ENCODE peak calls at places on chromosomes 2 and 18, in ten cellular contexts. One of them, this sample, is unnamed.

GRCh38 chr2:71583876-71584275 is 130.5 kb downstream of the DYSF start:
- DNase-seq in T-cell: no peak
- DNase-seq in lung microvascular endothelial cell: no peak
- DNase-seq in C1 segment of cervical spinal cord: no peak
- DNase-seq in dorsolateral prefrontal cortex: no peak
- DNase-seq in activated naive CD8-positive, alpha-beta T cell treated with anti-CD3 and anti-CD28 coated beads, Interleukin-2, amount 10 ng/mL, durations not matched to agents 7 days and 5 days: no peak
- DNase-seq in fibroblast of lung: no peak
- DNase-seq in astrocyte of the spinal cord: no peak
- DNase-seq in Right ventricle myocardium superior: no peak
- DNase-seq in activated CD4-positive, alpha-beta T cell treated with anti-CD3 and anti-CD28 coated beads, Interleukin-2, amount 50 U/mL, for 4 hours: no peak
- DNase-seq in this sample: no peak

GRCh38 chr2:38214209-38214717 is 138.3 kb upstream of the CYP1B1 start:
- DNase-seq in T-cell: no peak
- DNase-seq in lung microvascular endothelial cell: peak
- DNase-seq in C1 segment of cervical spinal cord: no peak
- DNase-seq in dorsolateral prefrontal cortex: no peak
- DNase-seq in activated naive CD8-positive, alpha-beta T cell treated with anti-CD3 and anti-CD28 coated beads, Interleukin-2, amount 10 ng/mL, durations not matched to agents 7 days and 5 days: no peak
- DNase-seq in fibroblast of lung: peak
- DNase-seq in astrocyte of the spinal cord: no peak
- DNase-seq in Right ventricle myocardium superior: no peak
- DNase-seq in activated CD4-positive, alpha-beta T cell treated with anti-CD3 and anti-CD28 coated beads, Interleukin-2, amount 50 U/mL, for 4 hours: no peak
- DNase-seq in this sample: no peak

GRCh38 chr2:20573611-20574422 is 77.1 kb downstream of the HS1BP3 start:
- DNase-seq in T-cell: no peak
- DNase-seq in lung microvascular endothelial cell: peak
- DNase-seq in C1 segment of cervical spinal cord: no peak
- DNase-seq in dorsolateral prefrontal cortex: peak
- DNase-seq in activated naive CD8-positive, alpha-beta T cell treated with anti-CD3 and anti-CD28 coated beads, Interleukin-2, amount 10 ng/mL, durations not matched to agents 7 days and 5 days: no peak
- DNase-seq in fibroblast of lung: peak
- DNase-seq in astrocyte of the spinal cord: peak
- DNase-seq in Right ventricle myocardium superior: no peak
- DNase-seq in activated CD4-positive, alpha-beta T cell treated with anti-CD3 and anti-CD28 coated beads, Interleukin-2, amount 50 U/mL, for 4 hours: no peak
- DNase-seq in this sample: no peak

GRCh38 chr2:231193216-231193615 is 5.2 kb upstream of the ARMC9 start:
- DNase-seq in T-cell: no peak
- DNase-seq in lung microvascular endothelial cell: no peak
- DNase-seq in C1 segment of cervical spinal cord: no peak
- DNase-seq in dorsolateral prefrontal cortex: no peak
- DNase-seq in activated naive CD8-positive, alpha-beta T cell treated with anti-CD3 and anti-CD28 coated beads, Interleukin-2, amount 10 ng/mL, durations not matched to agents 7 days and 5 days: no peak
- DNase-seq in fibroblast of lung: no peak
- DNase-seq in astrocyte of the spinal cord: no peak
- DNase-seq in Right ventricle myocardium superior: no peak
- DNase-seq in activated CD4-positive, alpha-beta T cell treated with anti-CD3 and anti-CD28 coated beads, Interleukin-2, amount 50 U/mL, for 4 hours: no peak
- DNase-seq in this sample: no peak

GRCh38 chr18:36496022-36496421 is 198.5 kb downstream of the FHOD3 start:
- DNase-seq in T-cell: no peak
- DNase-seq in lung microvascular endothelial cell: no peak
- DNase-seq in C1 segment of cervical spinal cord: no peak
- DNase-seq in dorsolateral prefrontal cortex: no peak
- DNase-seq in activated naive CD8-positive, alpha-beta T cell treated with anti-CD3 and anti-CD28 coated beads, Interleukin-2, amount 10 ng/mL, durations not matched to agents 7 days and 5 days: no peak
- DNase-seq in fibroblast of lung: no peak
- DNase-seq in astrocyte of the spinal cord: no peak
- DNase-seq in Right ventricle myocardium superior: no peak
- DNase-seq in activated CD4-positive, alpha-beta T cell treated with anti-CD3 and anti-CD28 coated beads, Interleukin-2, amount 50 U/mL, for 4 hours: no peak
- DNase-seq in this sample: no peak

GRCh38 chr2:214781226-214781625 is 28.3 kb downstream of the BARD1 start:
- DNase-seq in T-cell: no peak
- DNase-seq in lung microvascular endothelial cell: no peak
- DNase-seq in C1 segment of cervical spinal cord: no peak
- DNase-seq in dorsolateral prefrontal cortex: no peak
- DNase-seq in activated naive CD8-positive, alpha-beta T cell treated with anti-CD3 and anti-CD28 coated beads, Interleukin-2, amount 10 ng/mL, durations not matched to agents 7 days and 5 days: no peak
- DNase-seq in fibroblast of lung: no peak
- DNase-seq in astrocyte of the spinal cord: no peak
- DNase-seq in Right ventricle myocardium superior: no peak
- DNase-seq in activated CD4-positive, alpha-beta T cell treated with anti-CD3 and anti-CD28 coated beads, Interleukin-2, amount 50 U/mL, for 4 hours: no peak
- DNase-seq in this sample: no peak

GRCh38 chr2:128578406-128579385 is 260.0 kb upstream of the HS6ST1 start:
- DNase-seq in T-cell: no peak
- DNase-seq in lung microvascular endothelial cell: no peak
- DNase-seq in C1 segment of cervical spinal cord: no peak
- DNase-seq in dorsolateral prefrontal cortex: no peak
- DNase-seq in activated naive CD8-positive, alpha-beta T cell treated with anti-CD3 and anti-CD28 coated beads, Interleukin-2, amount 10 ng/mL, durations not matched to agents 7 days and 5 days: no peak
- DNase-seq in fibroblast of lung: peak
- DNase-seq in astrocyte of the spinal cord: no peak
- DNase-seq in Right ventricle myocardium superior: no peak
- DNase-seq in activated CD4-positive, alpha-beta T cell treated with anti-CD3 and anti-CD28 coated beads, Interleukin-2, amount 50 U/mL, for 4 hours: no peak
- DNase-seq in this sample: no peak

GRCh38 chr2:171878481-171878993 is 15.5 kb downstream of the SLC25A12 start:
- DNase-seq in T-cell: no peak
- DNase-seq in lung microvascular endothelial cell: peak
- DNase-seq in C1 segment of cervical spinal cord: no peak
- DNase-seq in dorsolateral prefrontal cortex: no peak
- DNase-seq in activated naive CD8-positive, alpha-beta T cell treated with anti-CD3 and anti-CD28 coated beads, Interleukin-2, amount 10 ng/mL, durations not matched to agents 7 days and 5 days: no peak
- DNase-seq in fibroblast of lung: peak
- DNase-seq in astrocyte of the spinal cord: peak
- DNase-seq in Right ventricle myocardium superior: no peak
- DNase-seq in activated CD4-positive, alpha-beta T cell treated with anti-CD3 and anti-CD28 coated beads, Interleukin-2, amount 50 U/mL, for 4 hours: no peak
- DNase-seq in this sample: peak

GRCh38 chr2:239093956-239094355 is 246.1 kb downstream of the TWIST2 start:
- DNase-seq in T-cell: no peak
- DNase-seq in lung microvascular endothelial cell: no peak
- DNase-seq in C1 segment of cervical spinal cord: no peak
- DNase-seq in dorsolateral prefrontal cortex: no peak
- DNase-seq in activated naive CD8-positive, alpha-beta T cell treated with anti-CD3 and anti-CD28 coated beads, Interleukin-2, amount 10 ng/mL, durations not matched to agents 7 days and 5 days: no peak
- DNase-seq in fibroblast of lung: no peak
- DNase-seq in astrocyte of the spinal cord: no peak
- DNase-seq in Right ventricle myocardium superior: no peak
- DNase-seq in activated CD4-positive, alpha-beta T cell treated with anti-CD3 and anti-CD28 coated beads, Interleukin-2, amount 50 U/mL, for 4 hours: no peak
- DNase-seq in this sample: no peak

GRCh38 chr2:189599245-189599644 is 18.7 kb upstream of the SLC40A1 start:
- DNase-seq in T-cell: no peak
- DNase-seq in lung microvascular endothelial cell: no peak
- DNase-seq in C1 segment of cervical spinal cord: no peak
- DNase-seq in dorsolateral prefrontal cortex: no peak
- DNase-seq in activated naive CD8-positive, alpha-beta T cell treated with anti-CD3 and anti-CD28 coated beads, Interleukin-2, amount 10 ng/mL, durations not matched to agents 7 days and 5 days: no peak
- DNase-seq in fibroblast of lung: no peak
- DNase-seq in astrocyte of the spinal cord: no peak
- DNase-seq in Right ventricle myocardium superior: no peak
- DNase-seq in activated CD4-positive, alpha-beta T cell treated with anti-CD3 and anti-CD28 coated beads, Interleukin-2, amount 50 U/mL, for 4 hours: no peak
- DNase-seq in this sample: no peak

GRCh38 chr2:124283090-124283489 is 258.0 kb downstream of the CNTNAP5 start:
- DNase-seq in T-cell: no peak
- DNase-seq in lung microvascular endothelial cell: no peak
- DNase-seq in C1 segment of cervical spinal cord: no peak
- DNase-seq in dorsolateral prefrontal cortex: no peak
- DNase-seq in activated naive CD8-positive, alpha-beta T cell treated with anti-CD3 and anti-CD28 coated beads, Interleukin-2, amount 10 ng/mL, durations not matched to agents 7 days and 5 days: no peak
- DNase-seq in fibroblast of lung: peak
- DNase-seq in astrocyte of the spinal cord: no peak
- DNase-seq in Right ventricle myocardium superior: no peak
- DNase-seq in activated CD4-positive, alpha-beta T cell treated with anti-CD3 and anti-CD28 coated beads, Interleukin-2, amount 50 U/mL, for 4 hours: no peak
- DNase-seq in this sample: no peak

GRCh38 chr2:239132786-239133185 is 268.0 kb downstream of the HDAC4 start:
- DNase-seq in T-cell: no peak
- DNase-seq in lung microvascular endothelial cell: no peak
- DNase-seq in C1 segment of cervical spinal cord: no peak
- DNase-seq in dorsolateral prefrontal cortex: no peak
- DNase-seq in activated naive CD8-positive, alpha-beta T cell treated with anti-CD3 and anti-CD28 coated beads, Interleukin-2, amount 10 ng/mL, durations not matched to agents 7 days and 5 days: no peak
- DNase-seq in fibroblast of lung: no peak
- DNase-seq in astrocyte of the spinal cord: no peak
- DNase-seq in Right ventricle myocardium superior: peak
- DNase-seq in activated CD4-positive, alpha-beta T cell treated with anti-CD3 and anti-CD28 coated beads, Interleukin-2, amount 50 U/mL, for 4 hours: no peak
- DNase-seq in this sample: no peak

GRCh38 chr2:127140543-127140942 is 33.6 kb upstream of the BIN1 start:
- DNase-seq in T-cell: no peak
- DNase-seq in lung microvascular endothelial cell: peak
- DNase-seq in C1 segment of cervical spinal cord: no peak
- DNase-seq in dorsolateral prefrontal cortex: no peak
- DNase-seq in activated naive CD8-positive, alpha-beta T cell treated with anti-CD3 and anti-CD28 coated beads, Interleukin-2, amount 10 ng/mL, durations not matched to agents 7 days and 5 days: no peak
- DNase-seq in fibroblast of lung: no peak
- DNase-seq in astrocyte of the spinal cord: no peak
- DNase-seq in Right ventricle myocardium superior: no peak
- DNase-seq in activated CD4-positive, alpha-beta T cell treated with anti-CD3 and anti-CD28 coated beads, Interleukin-2, amount 50 U/mL, for 4 hours: no peak
- DNase-seq in this sample: no peak

GRCh38 chr2:33763671-33764310 is 164.7 kb upstream of the FAM98A start:
- DNase-seq in T-cell: no peak
- DNase-seq in lung microvascular endothelial cell: no peak
- DNase-seq in C1 segment of cervical spinal cord: no peak
- DNase-seq in dorsolateral prefrontal cortex: no peak
- DNase-seq in activated naive CD8-positive, alpha-beta T cell treated with anti-CD3 and anti-CD28 coated beads, Interleukin-2, amount 10 ng/mL, durations not matched to agents 7 days and 5 days: no peak
- DNase-seq in fibroblast of lung: no peak
- DNase-seq in astrocyte of the spinal cord: no peak
- DNase-seq in Right ventricle myocardium superior: no peak
- DNase-seq in activated CD4-positive, alpha-beta T cell treated with anti-CD3 and anti-CD28 coated beads, Interleukin-2, amount 50 U/mL, for 4 hours: no peak
- DNase-seq in this sample: no peak

GRCh38 chr2:214574077-214574775 is 163.4 kb downstream of the VWC2L start:
- DNase-seq in T-cell: no peak
- DNase-seq in lung microvascular endothelial cell: no peak
- DNase-seq in C1 segment of cervical spinal cord: no peak
- DNase-seq in dorsolateral prefrontal cortex: no peak
- DNase-seq in activated naive CD8-positive, alpha-beta T cell treated with anti-CD3 and anti-CD28 coated beads, Interleukin-2, amount 10 ng/mL, durations not matched to agents 7 days and 5 days: no peak
- DNase-seq in fibroblast of lung: no peak
- DNase-seq in astrocyte of the spinal cord: no peak
- DNase-seq in Right ventricle myocardium superior: no peak
- DNase-seq in activated CD4-positive, alpha-beta T cell treated with anti-CD3 and anti-CD28 coated beads, Interleukin-2, amount 50 U/mL, for 4 hours: no peak
- DNase-seq in this sample: no peak

GRCh38 chr2:14459927-14460326 is 172.6 kb upstream of the LRATD1 start:
- DNase-seq in T-cell: no peak
- DNase-seq in lung microvascular endothelial cell: no peak
- DNase-seq in C1 segment of cervical spinal cord: no peak
- DNase-seq in dorsolateral prefrontal cortex: no peak
- DNase-seq in activated naive CD8-positive, alpha-beta T cell treated with anti-CD3 and anti-CD28 coated beads, Interleukin-2, amount 10 ng/mL, durations not matched to agents 7 days and 5 days: no peak
- DNase-seq in fibroblast of lung: no peak
- DNase-seq in astrocyte of the spinal cord: no peak
- DNase-seq in Right ventricle myocardium superior: no peak
- DNase-seq in activated CD4-positive, alpha-beta T cell treated with anti-CD3 and anti-CD28 coated beads, Interleukin-2, amount 50 U/mL, for 4 hours: no peak
- DNase-seq in this sample: no peak